ENCODE peak calls at places on chromosomes 12 and 14, in nine cellular contexts. R is hepatocyte, Q is heart right ventricle, U is aorta, T is lower lobe of right lung, C is left lung, E is fibroblast of lung, D is A673, G is left ventricle myocardium inferior. J is an unnamed sample.

GRCh38 chr14:95260537-95261440 is 58.9 kb downstream of the CLMN start:
- DNase-seq in R (no peak), Q (no peak), U (no peak), T (no peak), C (no peak), E (peak), D (peak), G (peak), J (peak)

GRCh38 chr12:50103767-50104321 is at the start of gene GPD1:
- DNase-seq in R (peak), Q (peak), U (peak), T (peak), C (peak), E (peak), D (peak), G (peak), J (peak)

GRCh38 chr14:69637503-69638030 is 26.2 kb downstream of the SUSD6 start:
- DNase-seq in R (peak), Q (peak), U (peak), T (no peak), C (no peak), E (no peak), D (no peak), G (peak), J (no peak)

GRCh38 chr12:53973093-53974042 is at the start of gene HOXC11:
- DNase-seq in R (peak), Q (no peak), U (no peak), T (no peak), C (peak), E (no peak), D (peak), G (no peak), J (peak)

GRCh38 chr12:106941481-106942156 is 14.1 kb upstream of the TMEM263 start:
- DNase-seq in R (peak), Q (no peak), U (no peak), T (no peak), C (no peak), E (no peak), D (no peak), G (no peak), J (no peak)

GRCh38 chr12:66288121-66288520 is 14.2 kb upstream of the HELB start:
- DNase-seq in R (no peak), Q (no peak), U (no peak), T (no peak), C (no peak), E (no peak), D (no peak), G (no peak), J (no peak)

GRCh38 chr12:17062296-17063061 is 456.5 kb upstream of the LMO3 start:
- DNase-seq in R (no peak), Q (no peak), U (no peak), T (no peak), C (no peak), E (no peak), D (peak), G (no peak), J (peak)

GRCh38 chr12:41585784-41586183 is 397.7 kb downstream of the PDZRN4 start:
- DNase-seq in R (no peak), Q (no peak), U (no peak), T (no peak), C (no peak), E (no peak), D (no peak), G (no peak), J (no peak)

GRCh38 chr12:115064296-115064695 is 380.3 kb upstream of the TBX3 start:
- DNase-seq in R (no peak), Q (no peak), U (no peak), T (no peak), C (no peak), E (no peak), D (no peak), G (no peak), J (no peak)

GRCh38 chr14:90454041-90455000 is 57.5 kb downstream of the CALM1 start:
- DNase-seq in R (peak), Q (peak), U (peak), T (peak), C (no peak), E (peak), D (peak), G (peak), J (peak)

GRCh38 chr14:69996197-69996596 is 117.0 kb downstream of the SMOC1 start:
- DNase-seq in R (peak), Q (no peak), U (no peak), T (no peak), C (no peak), E (peak), D (no peak), G (no peak), J (peak)

GRCh38 chr14:75959031-75959430 is 22.8 kb downstream of the TGFB3 start:
- DNase-seq in R (no peak), Q (no peak), U (no peak), T (no peak), C (no peak), E (no peak), D (no peak), G (no peak), J (no peak)

GRCh38 chr12:6614513-6615177 is 7.5 kb upstream of the CHD4 start:
- DNase-seq in R (peak), Q (no peak), U (no peak), T (no peak), C (no peak), E (no peak), D (peak), G (no peak), J (peak)

GRCh38 chr14:103281496-103282231 is 52.4 kb upstream of the EIF5 start:
- DNase-seq in R (peak), Q (no peak), U (no peak), T (no peak), C (no peak), E (peak), D (peak), G (no peak), J (peak)

GRCh38 chr12:72836184-72836583 is 564.0 kb downstream of the TRHDE start:
- DNase-seq in R (no peak), Q (no peak), U (no peak), T (no peak), C (no peak), E (no peak), D (peak), G (no peak), J (no peak)

GRCh38 chr12:23028158-23028802 is 403.3 kb downstream of the ETNK1 start:
- DNase-seq in R (no peak), Q (no peak), U (no peak), T (no peak), C (no peak), E (no peak), D (no peak), G (no peak), J (no peak)

GRCh38 chr12:129868566-129868965 is 35.3 kb downstream of the TMEM132D start:
- DNase-seq in R (no peak), Q (no peak), U (no peak), T (no peak), C (no peak), E (no peak), D (no peak), G (no peak), J (no peak)

GRCh38 chr12:7403466-7403865 is 40.5 kb downstream of the CD163L1 start:
- DNase-seq in R (peak), Q (no peak), U (no peak), T (no peak), C (no peak), E (no peak), D (no peak), G (no peak), J (peak)

GRCh38 chr12:28536088-28536487 is 345.8 kb downstream of the CCDC91 start:
- DNase-seq in R (no peak), Q (no peak), U (no peak), T (no peak), C (no peak), E (peak), D (no peak), G (no peak), J (peak)

GRCh38 chr14:72924332-72924731 is 1.9 kb upstream of the DCAF4 start:
- DNase-seq in R (peak), Q (peak), U (no peak), T (peak), C (no peak), E (no peak), D (no peak), G (peak), J (no peak)

GRCh38 chr12:77488041-77488620 is 342.6 kb upstream of the NAV3 start:
- DNase-seq in R (no peak), Q (no peak), U (no peak), T (no peak), C (no peak), E (peak), D (no peak), G (no peak), J (peak)

GRCh38 chr14:64098120-64098519 is 196.1 kb downstream of the ESR2 start:
- DNase-seq in R (no peak), Q (no peak), U (no peak), T (no peak), C (no peak), E (no peak), D (no peak), G (no peak), J (no peak)

GRCh38 chr14:52299692-52300278 is 14.3 kb upstream of the PTGER2 start:
- DNase-seq in R (peak), Q (no peak), U (no peak), T (no peak), C (no peak), E (peak), D (peak), G (no peak), J (peak)

GRCh38 chr14:87067597-87067996 is 925.4 kb downstream of the GALC start:
- DNase-seq in R (no peak), Q (no peak), U (no peak), T (no peak), C (no peak), E (no peak), D (no peak), G (no peak), J (no peak)

GRCh38 chr12:132619301-132620112 is 931 bp downstream of the P2RX2 start:
- DNase-seq in R (no peak), Q (no peak), U (no peak), T (no peak), C (peak), E (no peak), D (no peak), G (no peak), J (no peak)

GRCh38 chr14:64541261-64541970 is 875 bp downstream of the HSPA2 start:
- DNase-seq in R (no peak), Q (no peak), U (peak), T (peak), C (peak), E (peak), D (no peak), G (peak), J (peak)

GRCh38 chr14:37599527-37600368 is 4.3 kb downstream of the TTC6 start:
- DNase-seq in R (peak), Q (no peak), U (no peak), T (peak), C (no peak), E (no peak), D (no peak), G (no peak), J (peak)

GRCh38 chr12:80186727-80187217 is 87.4 kb downstream of the OTOGL start:
- DNase-seq in R (peak), Q (no peak), U (no peak), T (no peak), C (no peak), E (peak), D (peak), G (no peak), J (peak)

GRCh38 chr14:55146425-55146824 is 17.4 kb downstream of the LGALS3 start:
- DNase-seq in R (no peak), Q (no peak), U (no peak), T (no peak), C (no peak), E (no peak), D (no peak), G (no peak), J (no peak)

GRCh38 chr12:40970320-40970907 is 217.7 kb upstream of the PDZRN4 start:
- DNase-seq in R (no peak), Q (no peak), U (no peak), T (no peak), C (no peak), E (no peak), D (peak), G (no peak), J (no peak)

GRCh38 chr12:124610629-124611558 is 43.5 kb upstream of the NCOR2 start:
- DNase-seq in R (no peak), Q (no peak), U (no peak), T (no peak), C (no peak), E (no peak), D (no peak), G (no peak), J (no peak)

GRCh38 chr14:78448483-78449094 is 278.4 kb downstream of the NRXN3 start:
- DNase-seq in R (peak), Q (no peak), U (no peak), T (no peak), C (no peak), E (peak), D (peak), G (no peak), J (peak)

GRCh38 chr12:55132816-55133215 is 6.6 kb downstream of the OR9K2 start:
- DNase-seq in R (no peak), Q (no peak), U (no peak), T (no peak), C (no peak), E (no peak), D (peak), G (no peak), J (no peak)

GRCh38 chr12:77003961-77004360 is 61.4 kb downstream of the E2F7 start:
- DNase-seq in R (no peak), Q (no peak), U (no peak), T (no peak), C (no peak), E (no peak), D (no peak), G (no peak), J (no peak)

GRCh38 chr12:49108958-49109404 is 1.7 kb downstream of the LMBR1L start:
- DNase-seq in R (peak), Q (peak), U (peak), T (peak), C (no peak), E (peak), D (no peak), G (peak), J (peak)

GRCh38 chr12:673849-674248 is 10.6 kb upstream of the NINJ2 start:
- DNase-seq in R (no peak), Q (no peak), U (no peak), T (no peak), C (no peak), E (no peak), D (no peak), G (no peak), J (no peak)

GRCh38 chr12:675562-675961 is 12.3 kb upstream of the NINJ2 start:
- DNase-seq in R (no peak), Q (no peak), U (no peak), T (no peak), C (no peak), E (no peak), D (no peak), G (no peak), J (no peak)

GRCh38 chr12:678747-679712 is 15.8 kb upstream of the NINJ2 start:
- DNase-seq in R (no peak), Q (no peak), U (no peak), T (no peak), C (no peak), E (no peak), D (no peak), G (no peak), J (no peak)

DNA sequence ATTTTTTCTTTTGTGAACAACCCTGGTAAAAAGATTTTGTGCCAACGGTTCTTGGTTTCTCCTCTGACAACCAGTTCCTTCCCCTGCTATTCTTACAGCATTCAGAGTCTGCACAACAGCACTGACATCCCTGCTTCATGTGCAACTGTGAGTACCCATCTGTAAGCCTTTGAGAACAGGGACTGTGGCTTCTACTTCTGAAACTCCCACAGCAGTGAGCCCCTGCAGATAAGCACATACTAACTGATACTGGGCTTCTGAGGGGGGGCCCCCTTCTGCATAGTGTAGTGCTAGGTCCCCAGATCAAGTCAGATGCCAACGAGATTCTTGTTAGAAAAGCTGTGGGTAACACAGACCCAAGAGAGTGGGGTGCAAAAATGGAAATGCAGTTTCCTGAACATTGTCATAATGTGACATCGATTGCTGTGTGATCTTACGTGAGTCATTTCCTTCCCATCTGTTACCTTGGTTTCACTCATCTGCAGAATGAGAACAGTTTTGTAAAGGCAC is 11.1 kb upstream of the NINJ2 start:
- DNase-seq in R (no peak), Q (no peak), U (no peak), T (no peak), C (no peak), E (no peak), D (peak), G (no peak), J (peak)
- H3K27ac ChIP-seq in R (no peak), Q (no peak), U (no peak), T (peak), C (no peak), E (no peak), D (no peak), G (no peak), J (no peak)

GRCh38 chr12:117126335-117126734 is 27.1 kb upstream of the TESC start:
- DNase-seq in R (no peak), Q (no peak), U (no peak), T (no peak), C (no peak), E (no peak), D (no peak), G (no peak), J (no peak)

GRCh38 chr12:117125769-117126168 is 26.6 kb upstream of the TESC start:
- DNase-seq in R (no peak), Q (no peak), U (no peak), T (no peak), C (no peak), E (no peak), D (no peak), G (no peak), J (no peak)

GRCh38 chr12:117121456-117121855 is 22.2 kb upstream of the TESC start:
- DNase-seq in R (no peak), Q (no peak), U (no peak), T (no peak), C (no peak), E (no peak), D (no peak), G (no peak), J (no peak)

GRCh38 chr12:117125275-117125613 is 26.0 kb upstream of the TESC start:
- DNase-seq in R (peak), Q (no peak), U (no peak), T (no peak), C (no peak), E (no peak), D (peak), G (no peak), J (peak)

DNA sequence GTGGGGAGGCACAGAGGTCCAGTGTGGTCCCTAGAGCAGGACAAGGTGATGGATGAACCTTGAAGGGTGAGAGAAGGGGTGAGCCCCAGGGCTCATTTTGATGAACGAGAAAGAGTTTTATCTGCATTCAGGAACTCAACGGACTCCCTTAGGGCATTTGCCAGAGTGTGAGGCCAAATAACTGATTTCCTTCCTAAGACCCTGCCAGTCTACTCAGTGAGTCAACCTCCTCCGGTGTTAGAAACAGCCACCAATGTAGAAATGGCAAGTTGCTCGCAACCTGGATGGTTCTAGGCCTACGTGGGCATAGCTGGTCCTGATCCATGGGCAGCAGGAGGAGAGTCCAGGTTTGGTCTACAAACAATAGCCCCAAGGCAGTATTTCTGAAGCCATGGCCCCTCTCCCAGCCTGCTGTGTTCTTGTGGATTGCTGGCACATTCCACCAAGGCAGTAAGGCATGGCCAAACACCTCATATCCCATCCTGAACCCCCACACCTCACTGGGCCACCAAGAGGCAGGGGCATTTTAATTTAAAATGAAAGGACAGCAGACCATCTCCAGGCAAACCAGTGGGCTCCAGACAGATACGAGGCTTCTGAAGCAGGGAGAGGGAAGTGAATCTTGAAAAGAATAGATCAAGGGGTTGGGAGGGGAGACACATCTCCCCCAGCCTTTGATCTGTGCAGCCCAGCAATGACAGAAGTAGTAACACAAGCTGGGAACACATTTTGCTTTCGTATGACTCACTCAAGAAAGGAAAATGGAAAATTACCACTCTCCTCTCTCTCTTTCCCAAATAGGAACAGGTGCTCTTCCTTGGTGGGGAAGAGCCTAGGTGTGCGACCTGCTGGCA is 25.4 kb upstream of the TESC start:
- DNase-seq in R (no peak), Q (no peak), U (no peak), T (no peak), C (no peak), E (no peak), D (no peak), G (no peak), J (peak)
- H3K27ac ChIP-seq in R (peak), Q (no peak), U (no peak), T (no peak), C (no peak), E (no peak), D (no peak), G (no peak), J (no peak)

DNA sequence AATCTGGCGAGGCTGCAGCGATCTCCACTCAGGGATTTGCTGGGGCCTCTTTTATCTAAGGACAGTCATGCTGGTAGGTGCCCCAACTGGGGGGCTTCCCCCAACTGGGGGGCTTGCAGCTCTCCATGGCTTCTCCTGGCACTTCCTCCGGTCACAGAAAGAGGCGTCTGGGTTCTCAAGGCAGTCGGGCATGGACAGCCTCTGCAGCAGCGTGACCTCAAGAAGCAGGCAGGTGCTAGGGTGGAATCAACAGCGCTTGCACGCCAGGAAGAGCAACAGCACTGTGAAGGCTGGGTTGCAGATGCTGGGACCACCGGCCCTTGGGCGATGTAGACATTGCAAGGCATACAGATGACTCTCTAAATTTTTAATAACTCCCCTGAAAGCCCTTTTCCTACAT is 46.2 kb downstream of the BCL11B start:
- DNase-seq in R (no peak), Q (no peak), U (no peak), T (no peak), C (no peak), E (no peak), D (no peak), G (no peak), J (no peak)
- H3K27ac ChIP-seq in R (peak), Q (no peak), U (no peak), T (no peak), C (no peak), E (no peak), D (peak), G (no peak), J (no peak)

DNA sequence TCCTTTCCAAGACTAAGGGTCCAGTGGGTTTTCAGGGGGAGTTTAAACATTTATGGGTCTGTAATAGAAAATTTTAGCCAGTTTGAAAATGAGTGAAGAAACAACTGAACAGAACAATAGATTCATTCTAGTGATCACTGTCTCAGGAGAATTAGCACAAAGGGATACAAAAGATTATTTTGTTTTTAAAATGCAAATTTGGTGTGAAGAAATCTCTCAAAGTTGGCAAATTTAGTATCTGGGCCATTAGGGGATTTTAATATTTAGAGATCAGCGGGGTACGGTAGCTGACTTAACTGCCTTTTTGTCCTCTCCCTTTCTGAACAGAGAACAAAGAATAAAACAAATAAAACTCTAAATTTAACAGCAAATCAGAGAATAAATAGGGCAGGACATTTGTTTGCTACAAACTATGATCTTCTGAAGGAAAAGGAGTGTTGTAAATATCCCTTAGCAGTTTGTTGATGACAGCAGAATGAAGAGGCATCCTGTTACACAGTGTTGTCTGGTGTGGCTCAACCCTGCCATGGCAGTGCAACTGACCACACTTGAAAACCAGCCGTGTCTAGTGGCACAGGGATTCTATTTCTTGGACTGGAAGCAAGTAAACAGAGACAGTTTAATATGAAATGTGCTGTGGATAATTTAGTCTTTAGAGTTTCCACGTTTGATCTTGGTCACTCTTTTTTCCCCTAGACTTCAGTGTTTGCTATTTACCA is 46.3 kb upstream of the LRTM2 start:
- DNase-seq in R (no peak), Q (no peak), U (no peak), T (no peak), C (no peak), E (no peak), D (no peak), G (no peak), J (peak)
- H3K27ac ChIP-seq in R (no peak), Q (no peak), U (no peak), T (no peak), C (no peak), E (no peak), D (no peak), G (no peak), J (no peak)